ENCODE peak calls at places on chromosome 14, in ten cellular contexts. C is GM23338, M is GM12878, Q is transverse colon, T is H1, V is spleen, A is sigmoid colon, Y is prostate gland, P is HL-60, W is Panc1. F is an unnamed sample.

GRCh38 chr14:96053600-96054381 is 14.6 kb downstream of the C14orf132 start:
- DNase-seq in W (no peak), V (peak), M (no peak), Y (no peak), P (no peak), Q (peak), C (no peak), T (no peak), A (peak), F (no peak)

GRCh38 chr14:35221462-35221861 is 70.7 kb upstream of the PSMA6 start:
- DNase-seq in Y (no peak), M (no peak), W (no peak), C (no peak), A (no peak), T (no peak), Q (no peak), V (no peak), P (no peak), F (no peak)

GRCh38 chr14:86915416-86915815 is 1077.6 kb downstream of the GALC start:
- DNase-seq in V (no peak), Y (no peak), C (peak), P (no peak), A (no peak), T (no peak), Q (no peak), M (no peak), W (no peak), F (no peak)

GRCh38 chr14:75877292-75877691 is 104.5 kb downstream of the TGFB3 start:
- DNase-seq in V (no peak), Y (no peak), T (no peak), Q (no peak), W (no peak), A (no peak), M (no peak), P (no peak), C (no peak), F (no peak)

GRCh38 chr14:32933623-32933942 is 5.1 kb upstream of the NPAS3 start:
- DNase-seq in W (no peak), V (no peak), A (no peak), T (no peak), M (no peak), Y (no peak), C (peak), Q (no peak), P (no peak), F (no peak)

GRCh38 chr14:26286066-26286791 is 311.6 kb downstream of the NOVA1 start:
- DNase-seq in T (no peak), Y (no peak), P (no peak), Q (no peak), V (no peak), M (no peak), W (no peak), C (no peak), A (no peak), F (no peak)

GRCh38 chr14:106393742-106394141 is 867.4 kb downstream of the TMEM121 start:
- DNase-seq in W (no peak), A (no peak), Q (no peak), C (no peak), P (no peak), Y (no peak), V (no peak), M (no peak), T (no peak), F (no peak)

GRCh38 chr14:90444077-90444696 is 47.4 kb downstream of the CALM1 start:
- DNase-seq in T (no peak), W (no peak), A (no peak), Y (peak), M (no peak), Q (no peak), P (no peak), C (no peak), V (peak), F (no peak)

GRCh38 chr14:94952097-94952496 is 182.2 kb upstream of the GSC start:
- DNase-seq in C (no peak), A (no peak), P (no peak), Y (no peak), Q (no peak), V (no peak), T (no peak), M (no peak), W (no peak), F (no peak)

GRCh38 chr14:92945959-92946846 is 23.3 kb downstream of the CHGA start:
- DNase-seq in W (peak), C (no peak), Y (peak), V (peak), A (peak), P (no peak), Q (peak), T (no peak), M (no peak), F (peak)

GRCh38 chr14:80425686-80426085 is 214.4 kb upstream of the DIO2 start:
- DNase-seq in V (no peak), T (no peak), P (no peak), Q (no peak), C (no peak), Y (no peak), M (no peak), A (no peak), W (peak), F (no peak)

GRCh38 chr14:95679995-95680735 is 6.1 kb upstream of the TCL1B start:
- DNase-seq in P (no peak), V (no peak), C (peak), A (no peak), W (no peak), Q (no peak), T (no peak), M (no peak), Y (no peak), F (peak)

GRCh38 chr14:89479802-89480201 is 62.8 kb upstream of the FOXN3 start:
- DNase-seq in C (no peak), Q (no peak), V (no peak), W (no peak), T (no peak), P (peak), Y (no peak), M (no peak), A (no peak), F (no peak)

GRCh38 chr14:31960039-31960438 is 117.1 kb upstream of the ARHGAP5 start:
- DNase-seq in M (no peak), V (no peak), Y (no peak), Q (no peak), W (no peak), C (no peak), T (no peak), A (no peak), P (no peak), F (no peak)

GRCh38 chr14:63504628-63505027 is 38.5 kb downstream of the PPP2R5E start:
- DNase-seq in Q (no peak), T (no peak), W (no peak), C (no peak), M (no peak), Y (no peak), A (no peak), V (no peak), P (no peak), F (no peak)

GRCh38 chr14:71165650-71166049 is 258.4 kb downstream of the PCNX1 start:
- DNase-seq in M (no peak), Y (no peak), C (no peak), T (no peak), V (no peak), Q (peak), A (no peak), W (no peak), P (no peak), F (peak)

GRCh38 chr14:106395460-106396050 is 869.2 kb downstream of the TMEM121 start:
- DNase-seq in A (no peak), Q (no peak), T (no peak), C (no peak), P (no peak), W (no peak), M (no peak), Y (no peak), V (no peak), F (no peak)

GRCh38 chr14:23559921-23560520 is 4.0 kb downstream of the THTPA start:
- DNase-seq in V (no peak), W (no peak), Q (no peak), Y (no peak), M (no peak), A (no peak), T (no peak), C (no peak), P (no peak), F (no peak)

GRCh38 chr14:54597795-54598443 is 31.0 kb downstream of the SAMD4A start:
- DNase-seq in T (no peak), Q (no peak), A (no peak), W (no peak), M (no peak), P (no peak), V (no peak), C (no peak), Y (no peak), F (no peak)

GRCh38 chr14:96079066-96079465 is 39.9 kb downstream of the C14orf132 start:
- DNase-seq in P (no peak), W (no peak), M (no peak), Q (no peak), Y (no peak), C (no peak), T (no peak), V (no peak), A (peak), F (no peak)

GRCh38 chr14:94638330-94638729 is 26.1 kb downstream of the SERPINA3 start:
- DNase-seq in T (no peak), A (peak), W (no peak), M (no peak), Q (no peak), P (no peak), V (no peak), C (no peak), Y (no peak), F (peak)

GRCh38 chr14:88233915-88234314 is 89.2 kb downstream of the KCNK10 start:
- DNase-seq in M (no peak), P (no peak), V (no peak), Q (no peak), W (no peak), A (no peak), Y (no peak), C (peak), T (peak), F (no peak)

GRCh38 chr14:62921466-62921865 is 123.8 kb downstream of the KCNH5 start:
- DNase-seq in T (no peak), A (no peak), P (no peak), W (no peak), Y (no peak), M (no peak), C (no peak), Q (no peak), V (no peak), F (no peak)

GRCh38 chr14:76917759-76918175 is 91.6 kb downstream of the LRRC74A start:
- DNase-seq in A (peak), P (no peak), T (no peak), Q (no peak), V (no peak), Y (peak), W (no peak), M (no peak), C (no peak), F (no peak)

DNA sequence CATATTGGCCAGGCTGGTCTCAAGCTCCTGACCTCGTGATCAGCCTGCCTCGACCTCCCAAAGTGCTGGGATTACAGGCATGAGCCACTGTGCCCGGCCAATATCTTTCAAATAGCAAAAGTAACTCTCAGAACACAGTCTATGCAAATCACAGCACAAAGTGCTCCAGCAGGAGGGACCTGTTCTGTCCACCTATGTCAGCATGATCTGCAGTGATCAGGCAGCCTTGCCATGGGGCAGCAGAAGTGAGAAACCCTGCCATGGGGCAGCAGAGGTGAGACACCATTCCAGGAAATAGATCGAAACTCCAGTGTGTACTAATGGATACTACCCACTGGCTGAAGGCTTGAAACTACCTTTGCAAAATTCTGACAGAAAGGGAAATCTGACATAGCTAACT is 78.5 kb upstream of the EIF5 start:
- DNase-seq in P (no peak), Q (no peak), Y (no peak), C (no peak), A (no peak), M (no peak), T (no peak), V (no peak), W (no peak), F (no peak)
- H3K4me3 ChIP-seq in P (no peak), Q (no peak), Y (no peak), C (no peak), A (no peak), M (no peak), T (no peak), V (no peak), W (no peak), F (no peak)

GRCh38 chr14:55805250-55805649 is 225.2 kb downstream of the KTN1 start:
- DNase-seq in M (no peak), W (no peak), T (no peak), P (no peak), V (no peak), A (no peak), Q (no peak), Y (no peak), C (no peak), F (no peak)
- TF ChIP-seq POLR2AphosphoS5 in M (no peak), W (no peak), T (no peak), P (no peak), V (no peak), A (no peak), Q (no peak), Y (no peak), C (no peak), F (no peak)

GRCh38 chr14:22337938-22338337 is 251.1 kb downstream of the DAD1 start:
- DNase-seq in W (no peak), C (no peak), M (no peak), Y (no peak), V (no peak), A (no peak), Q (no peak), P (no peak), T (no peak), F (no peak)

GRCh38 chr14:22338381-22338780 is 250.6 kb downstream of the DAD1 start:
- DNase-seq in Q (no peak), Y (no peak), C (no peak), T (no peak), P (no peak), A (no peak), W (no peak), V (no peak), M (no peak), F (no peak)

GRCh38 chr14:22336031-22336430 is 253.0 kb downstream of the DAD1 start:
- DNase-seq in A (no peak), T (no peak), V (no peak), C (no peak), Q (no peak), M (no peak), W (no peak), Y (no peak), P (no peak), F (no peak)

GRCh38 chr14:22334627-22335026 is 254.4 kb downstream of the DAD1 start:
- DNase-seq in P (no peak), A (no peak), Q (no peak), Y (no peak), C (no peak), V (no peak), M (no peak), W (no peak), T (no peak), F (no peak)

GRCh38 chr14:22339277-22339676 is 249.7 kb downstream of the DAD1 start:
- DNase-seq in T (no peak), M (no peak), V (no peak), C (no peak), A (peak), P (no peak), Y (no peak), W (no peak), Q (peak), F (peak)
- TF ChIP-seq CTCF in T (no peak), M (no peak), V (no peak), C (no peak), A (no peak), P (no peak), Y (no peak), W (no peak), Q (no peak), F (no peak)

GRCh38 chr14:61469771-61470170 is 148.4 kb downstream of the PRKCH start:
- DNase-seq in P (no peak), W (no peak), C (no peak), Q (no peak), V (no peak), A (no peak), T (no peak), M (no peak), Y (no peak), F (no peak)
- H3K4me3 ChIP-seq in P (no peak), W (no peak), C (peak), Q (no peak), V (no peak), A (no peak), T (peak), M (no peak), Y (no peak), F (no peak)

DNA sequence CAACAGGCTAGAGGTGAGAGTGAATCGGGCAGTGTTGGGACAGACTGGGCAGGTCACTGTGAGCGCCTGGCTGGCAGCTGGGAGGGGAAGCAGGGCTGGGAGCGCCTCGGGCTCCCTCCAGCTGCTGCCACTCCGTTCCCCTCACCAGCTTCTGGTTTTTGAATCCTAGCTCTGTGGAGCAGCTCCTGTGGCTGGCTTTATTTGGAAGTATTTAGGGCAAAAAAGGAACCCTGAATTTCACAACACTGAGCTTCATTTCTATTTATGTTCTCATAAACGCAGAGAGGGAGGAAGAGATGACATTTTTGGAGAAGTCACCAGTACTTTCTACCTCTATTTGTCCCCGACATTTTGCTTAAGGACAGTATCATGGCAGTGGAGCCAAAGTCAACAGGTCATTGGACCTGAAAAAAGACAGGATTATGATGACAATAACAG is 63.9 kb upstream of the ACTN1 start:
- DNase-seq in C (no peak), V (peak), W (no peak), Y (no peak), M (no peak), T (no peak), A (no peak), Q (peak), P (peak), F (no peak)
- TF ChIP-seq POLR2AphosphoS5 in C (no peak), V (peak), W (no peak), Y (peak), M (no peak), T (no peak), A (no peak), Q (no peak), P (no peak), F (no peak)

GRCh38 chr14:34059925-34060746 is 109.3 kb upstream of the EGLN3 start:
- DNase-seq in P (peak), T (no peak), A (peak), C (peak), M (no peak), V (peak), W (no peak), Y (peak), Q (peak), F (peak)
- TF ChIP-seq CTCF in P (no peak), T (no peak), A (peak), C (no peak), M (no peak), V (no peak), W (peak), Y (no peak), Q (no peak), F (peak)

GRCh38 chr14:74503256-74503972 is 9.8 kb downstream of the ISCA2 start:
- DNase-seq in W (no peak), Q (no peak), V (no peak), Y (no peak), A (no peak), C (no peak), T (no peak), M (no peak), P (no peak), F (no peak)

GRCh38 chr14:74501691-74502090 is 8.1 kb downstream of the ISCA2 start:
- DNase-seq in V (no peak), C (no peak), Q (no peak), T (no peak), M (no peak), A (no peak), Y (no peak), P (no peak), W (no peak), F (no peak)

GRCh38 chr14:74501135-74501614 is 7.6 kb downstream of the ISCA2 start:
- DNase-seq in V (no peak), Q (peak), W (no peak), C (peak), M (no peak), A (peak), P (no peak), Y (peak), T (peak), F (no peak)

GRCh38 chr14:74502236-74503019 is 8.9 kb downstream of the ISCA2 start:
- DNase-seq in M (no peak), W (peak), C (peak), Y (no peak), P (peak), T (no peak), A (no peak), V (no peak), Q (no peak), F (no peak)

GRCh38 chr14:74500417-74501134 is 7.0 kb downstream of the ISCA2 start:
- DNase-seq in Y (no peak), T (no peak), C (peak), M (no peak), V (no peak), W (no peak), A (peak), P (no peak), Q (no peak), F (no peak)
- H3K4me3 ChIP-seq in Y (no peak), T (peak), C (peak), M (no peak), V (no peak), W (no peak), A (no peak), P (no peak), Q (no peak), F (no peak)

F was measured in suprapubic skin.